ENCODE peak calls at places on chromosomes 2 and 18, in ten cellular contexts. One of them, this sample, is unnamed.

GRCh38 chr18:37578182-37578678 is 12.6 kb upstream of the CELF4 start:
- DNase-seq in AG09319: no peak
- DNase-seq in fibroblast of lung: no peak
- DNase-seq in neural progenitor cell: no peak
- DNase-seq in MCF 10A: no peak
- DNase-seq in Panc1: no peak
- DNase-seq in prostate gland: no peak
- DNase-seq in psoas muscle: no peak
- DNase-seq in suprapubic skin: no peak
- DNase-seq in IMR-90: no peak
- DNase-seq in this sample: no peak

GRCh38 chr2:177348735-177349693 is 43.6 kb upstream of the AGPS start:
- DNase-seq in psoas muscle: no peak
- DNase-seq in neural progenitor cell: no peak
- DNase-seq in suprapubic skin: no peak
- DNase-seq in fibroblast of lung: no peak
- DNase-seq in IMR-90: no peak
- DNase-seq in Panc1: no peak
- DNase-seq in AG09319: no peak
- DNase-seq in MCF 10A: no peak
- DNase-seq in prostate gland: no peak
- DNase-seq in this sample: no peak

GRCh38 chr18:25282922-25283703 is 68.9 kb downstream of the ZNF521 start:
- DNase-seq in Panc1: no peak
- DNase-seq in prostate gland: no peak
- DNase-seq in AG09319: no peak
- DNase-seq in MCF 10A: no peak
- DNase-seq in fibroblast of lung: no peak
- DNase-seq in psoas muscle: no peak
- DNase-seq in IMR-90: no peak
- DNase-seq in neural progenitor cell: peak
- DNase-seq in suprapubic skin: no peak
- DNase-seq in this sample: no peak

GRCh38 chr2:18047896-18048657 is 169.6 kb downstream of the KCNS3 start:
- DNase-seq in suprapubic skin: no peak
- DNase-seq in prostate gland: peak
- DNase-seq in Panc1: no peak
- DNase-seq in MCF 10A: peak
- DNase-seq in fibroblast of lung: peak
- DNase-seq in AG09319: peak
- DNase-seq in IMR-90: peak
- DNase-seq in psoas muscle: peak
- DNase-seq in neural progenitor cell: no peak
- DNase-seq in this sample: no peak

GRCh38 chr2:68832161-68832869 is 38.9 kb downstream of the BMP10 start:
- DNase-seq in MCF 10A: peak
- DNase-seq in prostate gland: no peak
- DNase-seq in fibroblast of lung: peak
- DNase-seq in suprapubic skin: peak
- DNase-seq in psoas muscle: peak
- DNase-seq in neural progenitor cell: no peak
- DNase-seq in IMR-90: peak
- DNase-seq in Panc1: no peak
- DNase-seq in AG09319: no peak
- DNase-seq in this sample: peak

GRCh38 chr2:10504370-10504993 is 56.4 kb upstream of the ODC1 start:
- DNase-seq in psoas muscle: no peak
- DNase-seq in IMR-90: no peak
- DNase-seq in prostate gland: no peak
- DNase-seq in fibroblast of lung: no peak
- DNase-seq in AG09319: no peak
- DNase-seq in MCF 10A: no peak
- DNase-seq in Panc1: no peak
- DNase-seq in neural progenitor cell: no peak
- DNase-seq in suprapubic skin: no peak
- DNase-seq in this sample: no peak

GRCh38 chr2:23330214-23330613 is 54.8 kb upstream of the KLHL29 start:
- DNase-seq in Panc1: no peak
- DNase-seq in neural progenitor cell: peak
- DNase-seq in IMR-90: peak
- DNase-seq in AG09319: no peak
- DNase-seq in prostate gland: no peak
- DNase-seq in fibroblast of lung: no peak
- DNase-seq in suprapubic skin: no peak
- DNase-seq in psoas muscle: no peak
- DNase-seq in MCF 10A: peak
- DNase-seq in this sample: peak

GRCh38 chr2:217356142-217356541 is 496.3 kb upstream of the TNP1 start:
- DNase-seq in suprapubic skin: no peak
- DNase-seq in IMR-90: no peak
- DNase-seq in AG09319: no peak
- DNase-seq in psoas muscle: no peak
- DNase-seq in neural progenitor cell: no peak
- DNase-seq in fibroblast of lung: no peak
- DNase-seq in prostate gland: no peak
- DNase-seq in MCF 10A: no peak
- DNase-seq in Panc1: no peak
- DNase-seq in this sample: no peak

GRCh38 chr2:11397046-11397445 is 52.6 kb upstream of the ROCK2 start:
- DNase-seq in suprapubic skin: no peak
- DNase-seq in neural progenitor cell: no peak
- DNase-seq in psoas muscle: no peak
- DNase-seq in IMR-90: no peak
- DNase-seq in Panc1: no peak
- DNase-seq in MCF 10A: no peak
- DNase-seq in fibroblast of lung: no peak
- DNase-seq in AG09319: no peak
- DNase-seq in prostate gland: no peak
- DNase-seq in this sample: no peak

GRCh38 chr2:46187112-46187618 is 110.0 kb upstream of the EPAS1 start:
- DNase-seq in prostate gland: peak
- DNase-seq in MCF 10A: peak
- DNase-seq in suprapubic skin: no peak
- DNase-seq in psoas muscle: no peak
- DNase-seq in Panc1: no peak
- DNase-seq in AG09319: peak
- DNase-seq in neural progenitor cell: no peak
- DNase-seq in IMR-90: peak
- DNase-seq in fibroblast of lung: peak
- DNase-seq in this sample: peak

GRCh38 chr2:88737385-88737784 is 45.9 kb downstream of the RPIA start:
- DNase-seq in AG09319: no peak
- DNase-seq in prostate gland: no peak
- DNase-seq in fibroblast of lung: peak
- DNase-seq in psoas muscle: no peak
- DNase-seq in neural progenitor cell: no peak
- DNase-seq in suprapubic skin: no peak
- DNase-seq in MCF 10A: no peak
- DNase-seq in IMR-90: peak
- DNase-seq in Panc1: no peak
- DNase-seq in this sample: no peak

GRCh38 chr2:70087703-70088507 is 628 bp downstream of the PCBP1 start:
- DNase-seq in suprapubic skin: peak
- DNase-seq in MCF 10A: peak
- DNase-seq in psoas muscle: peak
- DNase-seq in neural progenitor cell: peak
- DNase-seq in Panc1: no peak
- DNase-seq in prostate gland: peak
- DNase-seq in IMR-90: peak
- DNase-seq in fibroblast of lung: peak
- DNase-seq in AG09319: no peak
- DNase-seq in this sample: peak

DNA sequence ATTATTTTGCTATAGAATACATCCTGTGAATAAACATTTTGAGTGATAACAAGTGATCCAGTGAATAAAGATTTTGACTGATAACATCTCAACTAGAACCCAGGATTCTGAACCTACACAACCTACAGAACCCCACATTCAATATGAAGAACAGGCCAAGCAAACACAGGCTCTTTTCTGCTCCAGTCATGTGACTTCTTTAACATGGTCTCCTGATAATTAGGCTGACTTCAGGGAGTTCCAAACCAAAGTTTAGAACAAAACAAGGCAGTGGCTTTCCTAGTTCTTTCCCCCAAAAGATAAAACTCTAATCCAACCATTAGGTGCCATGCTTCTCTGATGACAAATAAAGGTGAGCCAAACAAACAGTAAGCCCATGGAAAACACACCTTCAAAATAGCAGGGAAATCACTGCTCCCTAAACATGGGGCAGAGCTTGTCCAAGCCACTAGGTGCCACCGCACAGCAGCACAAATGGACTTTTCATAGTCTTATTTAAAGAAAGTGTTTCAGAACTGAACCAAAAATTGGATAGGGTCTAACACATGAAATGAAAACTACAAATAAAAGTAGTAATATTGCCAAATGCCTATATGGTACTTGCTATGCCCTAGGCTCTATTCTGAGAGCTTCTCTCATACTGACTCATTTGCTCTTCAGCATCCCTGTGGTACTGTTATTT is 95.3 kb downstream of the EVA1A start:
- DNase-seq in AG09319: no peak
- DNase-seq in IMR-90: peak
- DNase-seq in MCF 10A: peak
- DNase-seq in fibroblast of lung: peak
- DNase-seq in suprapubic skin: no peak
- DNase-seq in psoas muscle: no peak
- DNase-seq in Panc1: no peak
- DNase-seq in neural progenitor cell: peak
- DNase-seq in prostate gland: no peak
- DNase-seq in this sample: peak
- TF ChIP-seq CTCF in AG09319: peak
- TF ChIP-seq CTCF in IMR-90: peak
- TF ChIP-seq CTCF in MCF 10A: peak
- TF ChIP-seq CTCF in fibroblast of lung: peak
- TF ChIP-seq CTCF in suprapubic skin: no peak
- TF ChIP-seq CTCF in psoas muscle: peak
- TF ChIP-seq CTCF in Panc1: peak
- TF ChIP-seq CTCF in neural progenitor cell: peak
- TF ChIP-seq CTCF in prostate gland: peak
- TF ChIP-seq CTCF in this sample: no peak

DNA sequence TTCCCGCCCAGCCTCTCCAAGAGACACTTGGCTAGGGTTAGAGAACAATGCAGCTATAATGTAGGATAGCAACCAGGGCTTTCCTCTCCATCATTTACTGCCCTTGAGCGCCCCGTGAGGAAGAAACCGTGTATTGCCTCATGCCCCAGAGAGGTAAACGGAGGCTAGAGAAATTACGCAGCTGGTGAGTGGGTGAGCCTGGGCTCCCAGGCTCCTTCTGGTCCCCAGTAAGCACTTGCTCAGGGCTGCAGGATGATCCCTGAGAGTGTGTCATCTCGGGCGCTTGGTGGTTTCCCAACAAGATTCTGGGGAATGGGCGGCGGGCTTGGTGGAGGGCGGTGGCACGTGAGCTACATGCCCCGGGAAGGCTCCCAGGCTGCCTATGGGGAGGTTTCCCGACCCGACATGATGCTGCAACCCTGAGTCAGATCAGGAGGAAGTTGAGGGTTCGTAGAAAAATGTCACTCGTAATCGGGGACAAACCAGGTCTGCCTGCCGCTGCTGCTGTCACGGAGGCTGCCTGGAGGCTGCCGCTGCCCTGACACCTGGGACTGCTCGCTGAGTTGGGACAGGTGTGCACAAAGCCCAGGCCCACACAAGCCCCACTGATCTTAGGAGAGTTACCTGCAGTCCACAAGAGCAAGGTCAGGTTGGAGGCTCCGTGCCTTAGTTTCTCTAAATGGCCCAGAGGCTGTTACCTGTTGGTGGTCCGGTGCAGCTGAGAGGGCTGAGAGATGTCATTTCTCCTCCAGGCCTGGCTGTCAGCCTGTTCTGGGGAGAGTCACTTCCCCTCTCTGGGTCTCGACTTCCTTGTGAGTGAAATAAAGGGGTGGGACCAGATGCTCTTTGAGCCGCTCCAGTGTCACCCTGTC is at the start of gene GPR55:
- DNase-seq in psoas muscle: no peak
- DNase-seq in MCF 10A: peak
- DNase-seq in AG09319: no peak
- DNase-seq in suprapubic skin: peak
- DNase-seq in IMR-90: no peak
- DNase-seq in fibroblast of lung: no peak
- DNase-seq in Panc1: no peak
- DNase-seq in neural progenitor cell: peak
- DNase-seq in prostate gland: no peak
- DNase-seq in this sample: peak
- TF ChIP-seq CTCF in psoas muscle: no peak
- TF ChIP-seq CTCF in MCF 10A: peak
- TF ChIP-seq CTCF in AG09319: no peak
- TF ChIP-seq CTCF in suprapubic skin: no peak
- TF ChIP-seq CTCF in IMR-90: peak
- TF ChIP-seq CTCF in fibroblast of lung: no peak
- TF ChIP-seq CTCF in Panc1: no peak
- TF ChIP-seq CTCF in neural progenitor cell: peak
- TF ChIP-seq CTCF in prostate gland: no peak
- TF ChIP-seq CTCF in this sample: peak

DNA sequence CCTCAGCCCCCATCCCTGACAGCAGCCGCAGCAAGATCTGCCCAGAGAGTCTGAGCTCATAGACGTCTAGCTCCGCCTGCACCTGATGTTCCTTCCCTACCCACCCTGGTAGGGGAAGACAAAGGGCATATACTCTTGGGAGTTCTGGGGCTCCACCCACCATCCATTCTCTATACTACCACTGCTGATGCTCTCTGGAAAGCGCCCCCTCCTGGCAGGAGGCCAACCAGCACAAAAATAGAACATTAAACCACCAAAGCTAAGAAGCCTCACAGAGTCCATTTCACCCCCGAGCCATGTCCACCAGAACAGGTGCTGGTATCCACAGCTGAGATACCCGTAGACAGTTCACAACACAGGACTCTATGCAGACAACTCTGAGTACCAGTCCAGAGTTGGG is 662.6 kb upstream of the FAM98A start:
- DNase-seq in fibroblast of lung: no peak
- DNase-seq in prostate gland: no peak
- DNase-seq in suprapubic skin: no peak
- DNase-seq in psoas muscle: no peak
- DNase-seq in IMR-90: no peak
- DNase-seq in MCF 10A: no peak
- DNase-seq in AG09319: no peak
- DNase-seq in neural progenitor cell: no peak
- DNase-seq in Panc1: no peak
- DNase-seq in this sample: no peak
- TF ChIP-seq CTCF in fibroblast of lung: no peak
- TF ChIP-seq CTCF in prostate gland: no peak
- TF ChIP-seq CTCF in suprapubic skin: no peak
- TF ChIP-seq CTCF in psoas muscle: no peak
- TF ChIP-seq CTCF in IMR-90: no peak
- TF ChIP-seq CTCF in MCF 10A: no peak
- TF ChIP-seq CTCF in AG09319: no peak
- TF ChIP-seq CTCF in neural progenitor cell: no peak
- TF ChIP-seq CTCF in Panc1: no peak
- TF ChIP-seq CTCF in this sample: no peak

DNA sequence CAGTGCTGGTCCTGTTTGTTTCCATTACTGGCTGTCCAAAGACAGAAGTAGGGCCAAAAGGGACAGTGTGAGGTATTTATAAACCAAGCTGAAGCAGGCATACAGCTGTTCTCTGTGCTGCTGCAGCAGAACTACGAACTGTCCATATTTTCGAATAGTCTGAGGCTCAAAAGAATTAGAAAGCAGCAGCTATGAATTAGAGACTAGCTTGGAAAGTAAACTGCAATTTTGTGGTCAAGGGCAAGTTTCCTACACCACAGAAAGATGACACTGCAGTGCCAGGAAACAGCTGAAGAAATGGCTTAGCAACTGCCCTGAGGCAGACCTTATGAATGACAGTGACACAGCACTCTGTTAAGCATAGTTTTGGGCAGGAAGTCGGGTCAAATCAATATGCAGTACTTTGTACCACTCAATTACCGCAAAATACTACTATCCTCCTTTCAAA is 125.3 kb downstream of the TMEM131 start:
- DNase-seq in psoas muscle: no peak
- DNase-seq in Panc1: peak
- DNase-seq in IMR-90: peak
- DNase-seq in prostate gland: no peak
- DNase-seq in AG09319: peak
- DNase-seq in fibroblast of lung: peak
- DNase-seq in suprapubic skin: no peak
- DNase-seq in MCF 10A: peak
- DNase-seq in neural progenitor cell: no peak
- DNase-seq in this sample: peak
- TF ChIP-seq CTCF in psoas muscle: no peak
- TF ChIP-seq CTCF in Panc1: peak
- TF ChIP-seq CTCF in IMR-90: no peak
- TF ChIP-seq CTCF in prostate gland: no peak
- TF ChIP-seq CTCF in AG09319: no peak
- TF ChIP-seq CTCF in fibroblast of lung: no peak
- TF ChIP-seq CTCF in suprapubic skin: no peak
- TF ChIP-seq CTCF in MCF 10A: no peak
- TF ChIP-seq CTCF in neural progenitor cell: no peak
- TF ChIP-seq CTCF in this sample: no peak